ENCODE peak calls at places on chromosomes 6 and 20, in seven cellular contexts. F is A549, O is colonic mucosa, L is transverse colon, K is mesothelial cell of epicardium, D is pancreas, C is Calu3. B is an unnamed sample.

GRCh38 chr20:39310363-39311037 is 348.4 kb downstream of the DHX35 start:
- DNase-seq in L (no peak), C (no peak), D (no peak), F (no peak), K (no peak), O (no peak), B (no peak)

GRCh38 chr6:81614292-81614691 is 138.2 kb downstream of the TENT5A start:
- DNase-seq in K (no peak), C (no peak), D (no peak), F (peak; percentile 1), L (peak; percentile 26), O (peak; percentile 61), B (no peak)

GRCh38 chr20:46767127-46767761 is 57.8 kb downstream of the SLC2A10 start:
- DNase-seq in C (peak; percentile 79), D (no peak), L (peak; percentile 51), K (no peak), F (peak; percentile 61), O (peak; percentile 60), B (no peak)

GRCh38 chr20:62141397-62142251 is 1.6 kb downstream of the PSMA7 start:
- DNase-seq in K (no peak), O (no peak), F (peak; percentile 45), C (peak; percentile 46), D (no peak), L (no peak), B (no peak)

GRCh38 chr6:16295060-16295459 is 56.7 kb downstream of the GMPR start:
- DNase-seq in O (no peak), L (no peak), C (no peak), F (no peak), D (no peak), K (no peak), B (no peak)

GRCh38 chr6:110816677-110817076 is 1.4 kb upstream of the CDK19 start:
- DNase-seq in F (no peak), C (no peak), O (no peak), L (peak; percentile 10), K (no peak), D (no peak), B (no peak)

GRCh38 chr6:11851405-11851804 is 72.8 kb upstream of the ADTRP start:
- DNase-seq in K (no peak), L (no peak), O (no peak), C (no peak), D (no peak), F (peak; percentile 38), B (no peak)

GRCh38 chr20:63463400-63464288 is 8.8 kb downstream of the KCNQ2 start:
- DNase-seq in O (no peak), D (no peak), C (no peak), K (no peak), F (no peak), L (no peak), B (no peak)

GRCh38 chr6:137349856-137350830 is 131.0 kb upstream of the IFNGR1 start:
- DNase-seq in L (no peak), K (no peak), F (no peak), O (no peak), C (no peak), D (no peak), B (no peak)

GRCh38 chr20:17931513-17931912 is 37.1 kb downstream of the SNX5 start:
- DNase-seq in L (no peak), F (no peak), D (no peak), C (no peak), O (no peak), K (no peak), B (no peak)

GRCh38 chr6:42411431-42411830 is 40.3 kb downstream of the TRERF1 start:
- DNase-seq in C (no peak), F (no peak), O (no peak), K (no peak), L (no peak), D (no peak), B (no peak)

GRCh38 chr6:63926258-63926657 is 290.7 kb downstream of the PHF3 start:
- DNase-seq in L (no peak), F (no peak), K (no peak), O (no peak), D (no peak), C (no peak), B (no peak)

GRCh38 chr6:127516676-127517273 is 2.4 kb downstream of the MTCL3 start:
- DNase-seq in K (no peak), D (no peak), F (peak; percentile 55), C (peak; percentile 41), O (peak; percentile 20), L (peak; percentile 20), B (no peak)

GRCh38 chr6:107118976-107119375 is 3.7 kb upstream of the BEND3 start:
- DNase-seq in D (peak; percentile 44), K (no peak), O (no peak), L (no peak), F (no peak), C (no peak), B (no peak)

GRCh38 chr6:33380272-33380981 is 11.2 kb upstream of the KIFC1 start:
- DNase-seq in L (no peak), C (no peak), F (no peak), K (no peak), O (no peak), D (no peak), B (no peak)

GRCh38 chr6:33390173-33390572 is 1.4 kb upstream of the KIFC1 start:
- DNase-seq in K (no peak), L (no peak), C (no peak), D (no peak), F (no peak), O (no peak), B (no peak)

GRCh38 chr6:33383427-33384185 is 8.0 kb upstream of the KIFC1 start:
- DNase-seq in K (no peak), F (no peak), D (no peak), L (no peak), O (no peak), C (no peak), B (no peak)

DNA sequence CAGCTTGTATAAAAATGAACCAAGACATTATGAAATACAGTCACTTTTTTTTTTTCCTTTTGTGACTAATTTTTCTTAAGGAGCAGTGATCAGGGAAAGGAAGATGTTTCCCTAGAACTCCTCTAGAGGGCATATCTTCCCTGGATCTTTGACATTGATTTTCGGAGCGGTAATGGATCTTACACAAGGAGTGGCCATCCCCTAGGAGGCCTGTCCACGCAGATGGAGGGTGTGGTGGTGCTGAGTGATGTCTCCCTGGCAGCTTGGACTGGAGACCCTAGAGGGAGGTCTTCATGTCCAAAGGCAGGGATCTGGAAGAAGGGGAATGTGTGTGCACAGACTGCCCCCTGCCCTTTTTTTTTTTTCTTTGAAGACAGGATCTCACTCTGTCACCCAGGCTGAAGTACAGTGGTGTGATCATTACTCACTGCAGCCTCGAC is 7.0 kb upstream of the KIFC1 start:
- DNase-seq in L (no peak), C (no peak), K (no peak), F (peak; percentile 69), D (no peak), O (no peak), B (no peak)
- TF ChIP-seq CTCF in L (peak; percentile 18), C (peak; percentile 73), K (no peak), F (peak; percentile 37), D (no peak), O (peak; percentile 19), B (peak; percentile 54)

GRCh38 chr6:38016824-38017223 is 197.3 kb downstream of the ZFAND3 start:
- DNase-seq in F (no peak), L (no peak), C (no peak), O (no peak), K (no peak), D (no peak), B (no peak)

GRCh38 chr6:38015341-38015740 is 195.8 kb downstream of the ZFAND3 start:
- DNase-seq in L (no peak), F (no peak), O (no peak), K (no peak), D (no peak), C (no peak), B (no peak)

GRCh38 chr6:38012573-38012972 is 193.0 kb downstream of the ZFAND3 start:
- DNase-seq in O (no peak), C (peak; percentile 54), F (peak; percentile 47), K (no peak), L (no peak), D (no peak), B (no peak)
- TF ChIP-seq CTCF in O (peak; percentile 25), C (peak; percentile 85), F (peak; percentile 37), K (peak; percentile 22), L (peak; percentile 36), D (no peak), B (peak; percentile 71)

DNA sequence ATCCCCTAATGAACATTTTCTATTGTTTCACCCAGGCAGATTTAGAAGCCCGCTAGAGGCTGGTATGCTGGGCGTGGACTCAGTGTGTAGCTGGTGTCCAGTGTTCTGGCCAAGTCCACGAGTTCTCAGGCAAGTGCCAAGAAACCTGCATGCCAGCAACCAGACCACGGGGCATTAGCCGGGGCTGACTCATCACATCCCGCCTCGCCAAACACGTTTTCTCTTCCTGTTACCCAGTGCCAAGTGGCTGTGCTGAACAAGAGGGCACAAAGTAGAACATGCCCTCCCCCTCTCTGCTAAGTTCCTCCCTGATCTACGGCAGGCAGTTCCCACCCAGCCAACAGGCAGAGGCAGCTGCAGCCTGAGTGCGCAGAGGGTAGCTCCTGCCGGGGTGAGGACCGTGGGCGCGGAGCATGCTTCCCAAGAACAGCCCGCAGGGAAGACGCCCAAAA is 29.6 kb downstream of the RAMACL start:
- DNase-seq in C (peak; percentile 94), O (peak; percentile 45), F (peak; percentile 52), L (peak; percentile 75), K (no peak), D (peak; percentile 80), B (peak; percentile 92)
- TF ChIP-seq CTCF in C (no peak), O (no peak), F (no peak), L (no peak), K (no peak), D (no peak), B (no peak)

GRCh38 chr6:133187114-133187513 is 54.0 kb upstream of the EYA4 start:
- DNase-seq in D (no peak), K (no peak), C (no peak), L (no peak), F (no peak), O (no peak), B (no peak)

GRCh38 chr6:133185731-133186130 is 55.4 kb upstream of the EYA4 start:
- DNase-seq in D (no peak), K (no peak), F (no peak), L (no peak), C (no peak), O (no peak), B (no peak)

GRCh38 chr6:133183691-133184090 is 57.5 kb upstream of the EYA4 start:
- DNase-seq in C (no peak), O (no peak), L (no peak), F (no peak), K (no peak), D (no peak), B (no peak)

GRCh38 chr6:133187657-133188453 is 53.3 kb upstream of the EYA4 start:
- DNase-seq in F (no peak), D (no peak), C (no peak), L (no peak), K (no peak), O (no peak), B (no peak)

DNA sequence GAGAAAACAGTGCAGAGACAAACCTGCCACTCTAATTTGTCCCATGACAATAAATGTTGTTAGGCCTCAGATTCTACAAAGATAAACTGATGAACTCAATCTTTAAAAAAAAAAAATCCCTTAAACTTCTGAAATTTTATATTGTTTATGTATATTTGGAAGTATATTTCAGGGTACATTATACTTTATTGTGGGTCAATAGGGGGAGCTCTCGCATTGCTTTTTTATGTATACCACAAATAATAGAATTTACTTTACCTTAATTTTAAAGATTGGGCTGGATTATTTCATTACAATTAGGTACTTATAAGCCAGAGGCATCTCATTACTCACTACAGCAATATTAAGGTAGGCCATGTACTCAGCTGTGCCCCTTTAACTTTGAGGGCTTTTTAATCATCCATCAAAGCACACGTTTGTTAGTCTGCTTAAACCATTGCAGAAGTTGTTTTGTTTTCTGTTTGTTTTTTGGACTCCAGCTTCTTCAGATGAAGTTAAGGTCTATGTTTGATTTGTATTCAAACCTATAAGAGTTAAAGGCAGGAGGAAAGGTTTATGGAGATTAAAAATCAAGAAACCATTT is 56.3 kb upstream of the EYA4 start:
- DNase-seq in C (no peak), K (no peak), D (no peak), O (no peak), F (peak; percentile 23), L (no peak), B (no peak)
- TF ChIP-seq CTCF in C (peak; percentile 59), K (peak; percentile 73), D (peak; percentile 29), O (peak; percentile 28), F (peak; percentile 74), L (no peak), B (peak; percentile 70)